ENCODE peak calls at places on chromosomes 1 and 21, in nine cellular contexts. A is activated CD8-positive, alpha-beta T cell treated with anti-CD3 and anti-CD28 coated beads for 36 hours; T is choroid plexus epithelial cell; F is sigmoid colon; R is IMR-90; G is GM13976; W is adrenal gland; J is fibroblast of lung; U is right atrium auricular region. H is an unnamed sample.

GRCh38 chr1:196517193-196517592 is 91.0 kb downstream of the KCNT2 start:
- DNase-seq in A (no peak), T (no peak), F (no peak), R (no peak), G (no peak), W (no peak), J (no peak), U (no peak), H (no peak)

GRCh38 chr1:55060133-55060999 is 21.0 kb downstream of the PCSK9 start:
- DNase-seq in A (peak), T (peak), F (no peak), R (no peak), G (peak), W (no peak), J (peak), U (no peak), H (no peak)

GRCh38 chr1:167059045-167059728 is 31.0 kb downstream of the GPA33 start:
- DNase-seq in A (peak), T (peak), F (peak), R (peak), G (peak), W (peak), J (peak), U (peak), H (no peak)

GRCh38 chr1:231517076-231517475 is 11.4 kb upstream of the TSNAX start:
- DNase-seq in A (no peak), T (no peak), F (no peak), R (no peak), G (no peak), W (no peak), J (peak), U (no peak), H (no peak)

GRCh38 chr1:8031176-8031785 is 5.2 kb upstream of the ERRFI1 start:
- DNase-seq in A (peak), T (peak), F (no peak), R (peak), G (peak), W (no peak), J (no peak), U (no peak), H (no peak)

GRCh38 chr1:36653850-36654249 is 171.1 kb upstream of the CSF3R start:
- DNase-seq in A (no peak), T (peak), F (no peak), R (peak), G (no peak), W (peak), J (peak), U (no peak), H (peak)

GRCh38 chr1:227886993-227887696 is 60.6 kb downstream of the WNT9A start:
- DNase-seq in A (peak), T (peak), F (peak), R (peak), G (peak), W (peak), J (peak), U (peak), H (peak)

GRCh38 chr21:45613396-45613795 is 30.1 kb upstream of the PCBP3 start:
- DNase-seq in A (no peak), T (no peak), F (no peak), R (no peak), G (no peak), W (no peak), J (no peak), U (no peak), H (no peak)

GRCh38 chr1:110282395-110282794 is 56.8 kb upstream of the RBM15 start:
- DNase-seq in A (no peak), T (no peak), F (no peak), R (no peak), G (no peak), W (no peak), J (no peak), U (no peak), H (no peak)

GRCh38 chr1:172895050-172895460 is 155.7 kb downstream of the TNFSF18 start:
- DNase-seq in A (peak), T (peak), F (no peak), R (peak), G (peak), W (no peak), J (peak), U (no peak), H (no peak)

GRCh38 chr1:91763252-91763651 is 122.7 kb downstream of the TGFBR3 start:
- DNase-seq in A (peak), T (peak), F (no peak), R (peak), G (no peak), W (no peak), J (no peak), U (no peak), H (no peak)

GRCh38 chr1:113479713-113480676 is 89.7 kb downstream of the MAGI3 start:
- DNase-seq in A (no peak), T (no peak), F (no peak), R (no peak), G (no peak), W (no peak), J (peak), U (no peak), H (no peak)

GRCh38 chr21:40886931-40887330 is 40.0 kb upstream of the DSCAM start:
- DNase-seq in A (no peak), T (no peak), F (no peak), R (no peak), G (no peak), W (no peak), J (no peak), U (no peak), H (no peak)

GRCh38 chr21:15774590-15774989 is 44.8 kb downstream of the USP25 start:
- DNase-seq in A (no peak), T (peak), F (no peak), R (peak), G (no peak), W (no peak), J (peak), U (no peak), H (no peak)

GRCh38 chr1:10910490-10911273 is 101.8 kb upstream of the TARDBP start:
- DNase-seq in A (no peak), T (peak), F (no peak), R (no peak), G (no peak), W (no peak), J (no peak), U (no peak), H (no peak)

GRCh38 chr1:162056043-162056442 is 13.4 kb upstream of the NOS1AP start:
- DNase-seq in A (peak), T (peak), F (peak), R (peak), G (peak), W (peak), J (peak), U (no peak), H (no peak)

GRCh38 chr21:40331804-40332203 is 464.6 kb downstream of the PCP4 start:
- DNase-seq in A (no peak), T (no peak), F (no peak), R (no peak), G (no peak), W (no peak), J (no peak), U (no peak), H (no peak)

GRCh38 chr1:42439940-42440339 is 15.9 kb downstream of the ZMYND12 start:
- DNase-seq in A (no peak), T (peak), F (no peak), R (peak), G (no peak), W (no peak), J (peak), U (no peak), H (no peak)

GRCh38 chr1:234710381-234710780 is 100.4 kb upstream of the IRF2BP2 start:
- DNase-seq in A (no peak), T (no peak), F (peak), R (no peak), G (no peak), W (peak), J (no peak), U (no peak), H (no peak)

GRCh38 chr1:67716800-67717199 is 31.8 kb downstream of the GADD45A start:
- DNase-seq in A (no peak), T (peak), F (no peak), R (peak), G (no peak), W (peak), J (no peak), U (no peak), H (no peak)

GRCh38 chr21:32543975-32544374 is 41.3 kb downstream of the TCP10L start:
- DNase-seq in A (no peak), T (no peak), F (no peak), R (no peak), G (no peak), W (no peak), J (no peak), U (no peak), H (no peak)

GRCh38 chr1:154824356-154825069 is 45.6 kb downstream of the KCNN3 start:
- DNase-seq in A (no peak), T (no peak), F (no peak), R (no peak), G (no peak), W (no peak), J (no peak), U (no peak), H (no peak)

GRCh38 chr1:179753061-179753460 is 10.0 kb downstream of the FAM163A start:
- DNase-seq in A (no peak), T (no peak), F (no peak), R (peak), G (no peak), W (no peak), J (peak), U (no peak), H (no peak)

GRCh38 chr21:21200939-21201610 is 202.9 kb downstream of the NCAM2 start:
- DNase-seq in A (no peak), T (peak), F (no peak), R (peak), G (no peak), W (peak), J (peak), U (no peak), H (no peak)

GRCh38 chr1:244801246-244801645 is 34.2 kb upstream of the COX20 start:
- DNase-seq in A (peak), T (peak), F (no peak), R (peak), G (peak), W (peak), J (peak), U (no peak), H (peak)

GRCh38 chr1:204286841-204287387 is 72.8 kb downstream of the PLEKHA6 start:
- DNase-seq in A (peak), T (no peak), F (no peak), R (no peak), G (no peak), W (no peak), J (no peak), U (no peak), H (no peak)

GRCh38 chr1:45386219-45386618 is 46.0 kb upstream of the MUTYH start:
- DNase-seq in A (no peak), T (no peak), F (no peak), R (no peak), G (no peak), W (no peak), J (no peak), U (no peak), H (no peak)

GRCh38 chr1:45375104-45376090 is 35.2 kb upstream of the MUTYH start:
- DNase-seq in A (no peak), T (no peak), F (no peak), R (no peak), G (no peak), W (no peak), J (no peak), U (no peak), H (no peak)

GRCh38 chr1:45378184-45378583 is 37.9 kb upstream of the MUTYH start:
- DNase-seq in A (no peak), T (no peak), F (no peak), R (no peak), G (no peak), W (no peak), J (no peak), U (no peak), H (no peak)

GRCh38 chr1:45380125-45380524 is 39.9 kb upstream of the MUTYH start:
- DNase-seq in A (no peak), T (no peak), F (no peak), R (no peak), G (no peak), W (no peak), J (no peak), U (no peak), H (no peak)

DNA sequence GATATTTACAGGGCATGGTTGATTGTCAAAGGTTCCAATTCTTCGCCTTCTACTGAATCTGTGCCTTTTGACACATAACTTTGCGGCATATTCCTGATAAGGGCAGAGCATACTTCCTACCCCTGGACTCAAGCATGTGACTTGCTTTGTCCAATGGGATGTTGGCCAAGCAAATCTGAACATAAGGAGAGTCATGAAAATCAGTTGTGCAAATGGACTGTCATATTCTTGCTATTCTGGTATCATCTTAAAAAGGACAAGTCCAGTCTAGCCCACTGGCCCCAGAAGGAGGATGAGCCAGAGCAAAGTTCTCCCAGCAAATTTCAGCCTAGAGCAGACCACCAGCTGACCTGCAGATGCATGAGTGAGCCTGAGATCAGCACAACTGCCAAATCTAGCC is 41.0 kb upstream of the MUTYH start:
- DNase-seq in A (no peak), T (no peak), F (no peak), R (no peak), G (no peak), W (no peak), J (no peak), U (no peak), H (no peak)
- TF ChIP-seq CTCF in A (no peak), T (no peak), F (no peak), R (no peak), G (no peak), W (no peak), J (no peak), U (no peak), H (no peak)

GRCh38 chr1:15956150-15956549 is 19.8 kb downstream of the ZBTB17 start:
- DNase-seq in A (no peak), T (peak), F (no peak), R (peak), G (no peak), W (no peak), J (peak), U (no peak), H (no peak)

GRCh38 chr1:15955552-15955951 is 20.3 kb downstream of the ZBTB17 start:
- DNase-seq in A (no peak), T (no peak), F (no peak), R (no peak), G (no peak), W (no peak), J (no peak), U (no peak), H (no peak)

GRCh38 chr1:15958788-15959187 is 17.1 kb downstream of the ZBTB17 start:
- DNase-seq in A (no peak), T (no peak), F (no peak), R (peak), G (no peak), W (no peak), J (peak), U (no peak), H (no peak)

GRCh38 chr1:15958111-15958510 is 17.8 kb downstream of the ZBTB17 start:
- DNase-seq in A (no peak), T (no peak), F (no peak), R (no peak), G (no peak), W (no peak), J (no peak), U (no peak), H (no peak)

GRCh38 chr1:15957221-15958090 is 18.4 kb downstream of the ZBTB17 start:
- DNase-seq in A (no peak), T (peak), F (no peak), R (no peak), G (no peak), W (no peak), J (no peak), U (no peak), H (no peak)
- TF ChIP-seq CTCF in A (no peak), T (peak), F (no peak), R (peak), G (no peak), W (no peak), J (no peak), U (no peak), H (no peak)

DNA sequence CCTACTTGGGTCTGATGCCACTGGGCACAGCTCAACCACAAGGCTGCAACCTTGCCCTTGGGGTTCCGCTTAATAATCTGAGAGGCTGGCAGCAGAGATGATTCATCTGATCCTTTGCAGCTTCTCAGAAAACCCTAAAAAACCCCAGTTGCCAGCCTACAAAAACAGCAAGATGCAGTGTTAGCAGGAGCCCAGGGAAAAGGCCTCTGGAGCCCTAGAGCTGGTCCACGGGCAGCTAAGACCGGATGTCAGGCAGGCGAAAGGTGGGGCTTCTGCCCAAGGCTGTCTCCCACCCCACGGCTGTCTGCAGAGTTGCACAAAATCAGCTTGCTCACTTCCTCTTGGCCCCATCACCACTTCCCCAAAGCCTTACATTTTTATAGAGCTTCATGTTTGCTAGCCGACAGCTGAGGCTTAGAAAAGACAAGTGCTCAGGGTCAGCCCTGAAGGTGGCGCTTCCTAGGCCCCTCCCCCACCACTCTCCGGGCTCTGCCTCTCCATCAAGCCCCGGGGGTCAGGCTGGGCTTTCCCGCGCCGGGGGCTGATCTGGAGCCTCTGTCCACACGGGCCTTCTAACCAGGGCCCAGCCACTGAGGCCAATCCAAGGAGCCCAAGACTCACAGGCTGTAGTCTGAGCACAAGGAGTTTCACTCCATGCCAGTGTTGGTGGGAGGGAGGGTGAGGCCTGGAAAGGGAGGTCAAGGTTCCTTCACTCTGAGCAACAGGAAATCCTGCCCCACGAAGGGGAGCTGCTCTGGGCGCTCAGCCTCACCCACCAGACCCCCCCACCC is 4.2 kb upstream of the ADORA3 start:
- DNase-seq in A (peak), T (peak), F (peak), R (peak), G (peak), W (peak), J (peak), U (peak), H (peak)
- TF ChIP-seq CTCF in A (no peak), T (peak), F (no peak), R (peak), G (no peak), W (no peak), J (no peak), U (no peak), H (no peak)

GRCh38 chr1:168637350-168637991 is 61.1 kb downstream of the XCL1 start:
- DNase-seq in A (no peak), T (peak), F (no peak), R (peak), G (peak), W (no peak), J (no peak), U (no peak), H (no peak)
- TF ChIP-seq CTCF in A (peak), T (peak), F (peak), R (peak), G (peak), W (peak), J (peak), U (no peak), H (peak)

GRCh38 chr1:223650465-223650864 is 15.0 kb downstream of the CAPN8 start:
- DNase-seq in A (no peak), T (no peak), F (peak), R (no peak), G (no peak), W (no peak), J (no peak), U (no peak), H (no peak)

GRCh38 chr1:223652436-223652901 is 13.0 kb downstream of the CAPN8 start:
- DNase-seq in A (no peak), T (no peak), F (no peak), R (no peak), G (no peak), W (no peak), J (peak), U (no peak), H (no peak)

GRCh38 chr1:223653015-223653414 is 12.5 kb downstream of the CAPN8 start:
- DNase-seq in A (no peak), T (no peak), F (peak), R (no peak), G (no peak), W (no peak), J (no peak), U (no peak), H (no peak)

GRCh38 chr1:223657978-223658377 is 7.5 kb downstream of the CAPN8 start:
- DNase-seq in A (no peak), T (no peak), F (no peak), R (no peak), G (no peak), W (no peak), J (no peak), U (no peak), H (no peak)

GRCh38 chr1:223654083-223654482 is 11.4 kb downstream of the CAPN8 start:
- DNase-seq in A (no peak), T (no peak), F (peak), R (no peak), G (no peak), W (no peak), J (no peak), U (no peak), H (no peak)
- TF ChIP-seq CTCF in A (no peak), T (no peak), F (no peak), R (no peak), G (no peak), W (no peak), J (no peak), U (no peak), H (no peak)

GRCh38 chr21:34988625-34989024 is 60.5 kb downstream of the RUNX1 start:
- DNase-seq in A (no peak), T (no peak), F (no peak), R (no peak), G (no peak), W (no peak), J (no peak), U (no peak), H (no peak)

GRCh38 chr21:34987673-34988072 is 61.4 kb downstream of the RUNX1 start:
- DNase-seq in A (no peak), T (peak), F (no peak), R (no peak), G (no peak), W (no peak), J (no peak), U (no peak), H (no peak)

GRCh38 chr21:34984356-34984755 is 64.7 kb downstream of the RUNX1 start:
- DNase-seq in A (no peak), T (no peak), F (no peak), R (no peak), G (no peak), W (no peak), J (no peak), U (no peak), H (no peak)

GRCh38 chr21:34988139-34988538 is 61.0 kb downstream of the RUNX1 start:
- DNase-seq in A (no peak), T (peak), F (no peak), R (no peak), G (no peak), W (no peak), J (no peak), U (no peak), H (no peak)

GRCh38 chr21:34986561-34987533 is 62.3 kb downstream of the RUNX1 start:
- DNase-seq in A (peak), T (peak), F (peak), R (peak), G (peak), W (no peak), J (peak), U (no peak), H (no peak)
- TF ChIP-seq CTCF in A (no peak), T (peak), F (no peak), R (peak), G (no peak), W (no peak), J (no peak), U (no peak), H (no peak)

GRCh38 chr1:18322353-18323032 is 158.2 kb upstream of the KLHDC7A start:
- DNase-seq in A (peak), T (no peak), F (no peak), R (no peak), G (no peak), W (no peak), J (no peak), U (no peak), H (no peak)

GRCh38 chr1:18326171-18326950 is 154.4 kb upstream of the KLHDC7A start:
- DNase-seq in A (no peak), T (no peak), F (no peak), R (no peak), G (no peak), W (no peak), J (no peak), U (no peak), H (no peak)

GRCh38 chr1:18323259-18323658 is 157.5 kb upstream of the KLHDC7A start:
- DNase-seq in A (no peak), T (no peak), F (no peak), R (no peak), G (no peak), W (no peak), J (no peak), U (no peak), H (no peak)

GRCh38 chr1:18325151-18325550 is 155.6 kb upstream of the KLHDC7A start:
- DNase-seq in A (no peak), T (no peak), F (no peak), R (no peak), G (no peak), W (no peak), J (no peak), U (no peak), H (no peak)

DNA sequence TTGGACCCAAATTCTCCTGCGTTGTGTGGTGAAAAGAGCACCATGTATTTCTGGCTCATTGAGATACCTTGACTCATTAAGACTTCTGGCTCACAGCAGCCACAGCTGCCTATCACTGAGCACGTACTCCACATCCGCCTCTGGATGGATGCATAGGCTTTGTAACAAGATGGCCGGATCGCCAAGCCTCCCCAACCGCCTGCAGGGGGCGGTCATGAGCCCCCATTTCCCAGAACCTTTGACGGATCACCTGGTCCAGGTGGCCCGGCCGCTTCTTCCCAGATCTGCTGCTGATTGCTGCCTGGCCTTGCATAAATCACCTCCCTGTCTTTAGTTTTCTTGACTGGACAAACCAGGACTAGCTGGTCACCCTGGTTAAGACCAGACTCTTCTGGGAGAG is 156.5 kb upstream of the KLHDC7A start:
- DNase-seq in A (no peak), T (no peak), F (no peak), R (no peak), G (no peak), W (no peak), J (no peak), U (no peak), H (no peak)
- TF ChIP-seq CTCF in A (no peak), T (no peak), F (no peak), R (no peak), G (peak), W (no peak), J (no peak), U (no peak), H (no peak)

H was measured in upper lobe of left lung.